ENCODE peak calls at places on chromosomes 5 and 9, in four cellular contexts. A, Q, M and U are unnamed samples.

GRCh38 chr5:10789021-10789420 is 28.0 kb upstream of the DAP start:
- DNase-seq in A (no peak), M (peak), Q (no peak), U (peak)

GRCh38 chr9:124415852-124416484 is 726 bp upstream of the PSMB7 start:
- DNase-seq in M (no peak), Q (no peak), A (peak), U (no peak)

GRCh38 chr5:98927242-98927987 is 1.4 kb downstream of the CHD1 start:
- DNase-seq in M (peak), A (peak), Q (no peak), U (peak)

GRCh38 chr9:36748322-36748899 is 175.7 kb downstream of the MELK start:
- DNase-seq in M (peak), Q (no peak), A (no peak), U (peak)

GRCh38 chr9:109186857-109187256 is 19.8 kb upstream of the FRRS1L start:
- DNase-seq in M (no peak), A (no peak), Q (no peak), U (no peak)

GRCh38 chr9:90165281-90165680 is 477.3 kb downstream of the DIRAS2 start:
- DNase-seq in A (no peak), M (no peak), Q (no peak), U (no peak)

GRCh38 chr5:25362799-25363198 is 718.0 kb upstream of the CDH10 start:
- DNase-seq in A (no peak), Q (no peak), M (no peak), U (no peak)

GRCh38 chr5:73222173-73222572 is 49.2 kb downstream of the TMEM174 start:
- DNase-seq in M (no peak), A (no peak), Q (no peak), U (no peak)